ENCODE peak calls at places on chromosomes 1 and 21, in eight cellular contexts. One of them, this sample, is unnamed.

GRCh38 chr1:100457683-100458082 is 80.3 kb upstream of the GPR88 start:
- DNase-seq in ovary: no peak
- DNase-seq in heart right ventricle: no peak
- DNase-seq in colonic mucosa: no peak
- DNase-seq in Panc1: no peak
- DNase-seq in HFF-Myc: no peak
- DNase-seq in OCI-LY7: no peak
- DNase-seq in stomach: no peak
- DNase-seq in this sample: no peak

GRCh38 chr1:87594736-87595383 is 266.2 kb downstream of the LMO4 start:
- DNase-seq in ovary: no peak
- DNase-seq in heart right ventricle: no peak
- DNase-seq in colonic mucosa: peak; percentile 31
- DNase-seq in Panc1: no peak
- DNase-seq in HFF-Myc: no peak
- DNase-seq in OCI-LY7: no peak
- DNase-seq in stomach: no peak
- DNase-seq in this sample: no peak

GRCh38 chr1:31548518-31548898 is 27.8 kb upstream of the TINAGL1 start:
- DNase-seq in ovary: peak; percentile 48
- DNase-seq in heart right ventricle: no peak
- DNase-seq in colonic mucosa: no peak
- DNase-seq in Panc1: no peak
- DNase-seq in HFF-Myc: no peak
- DNase-seq in OCI-LY7: no peak
- DNase-seq in stomach: no peak
- DNase-seq in this sample: no peak

GRCh38 chr1:173417563-173417962 is 59.6 kb upstream of the PRDX6 start:
- DNase-seq in ovary: no peak
- DNase-seq in heart right ventricle: no peak
- DNase-seq in colonic mucosa: no peak
- DNase-seq in Panc1: no peak
- DNase-seq in HFF-Myc: no peak
- DNase-seq in OCI-LY7: peak; percentile 40
- DNase-seq in stomach: no peak
- DNase-seq in this sample: no peak

GRCh38 chr1:156230102-156230501 is 11.9 kb upstream of the BGLAP start:
- DNase-seq in ovary: no peak
- DNase-seq in heart right ventricle: no peak
- DNase-seq in colonic mucosa: no peak
- DNase-seq in Panc1: no peak
- DNase-seq in HFF-Myc: no peak
- DNase-seq in OCI-LY7: no peak
- DNase-seq in stomach: no peak
- DNase-seq in this sample: no peak

GRCh38 chr1:44361478-44361877 is 6.4 kb upstream of the ERI3 start:
- DNase-seq in ovary: no peak
- DNase-seq in heart right ventricle: no peak
- DNase-seq in colonic mucosa: no peak
- DNase-seq in Panc1: no peak
- DNase-seq in HFF-Myc: no peak
- DNase-seq in OCI-LY7: no peak
- DNase-seq in stomach: no peak
- DNase-seq in this sample: no peak

GRCh38 chr1:64006276-64007051 is 197.0 kb upstream of the UBE2U start:
- DNase-seq in ovary: no peak
- DNase-seq in heart right ventricle: no peak
- DNase-seq in colonic mucosa: no peak
- DNase-seq in Panc1: peak; percentile 84
- DNase-seq in HFF-Myc: peak; percentile 49
- DNase-seq in OCI-LY7: no peak
- DNase-seq in stomach: peak; percentile 72
- DNase-seq in this sample: peak; percentile 92

GRCh38 chr1:67980028-67980427 is 70.4 kb downstream of the DIRAS3 start:
- DNase-seq in ovary: no peak
- DNase-seq in heart right ventricle: no peak
- DNase-seq in colonic mucosa: no peak
- DNase-seq in Panc1: no peak
- DNase-seq in HFF-Myc: no peak
- DNase-seq in OCI-LY7: no peak
- DNase-seq in stomach: no peak
- DNase-seq in this sample: no peak

GRCh38 chr1:212039622-212040021 is 4.1 kb downstream of the DTL start:
- DNase-seq in ovary: no peak
- DNase-seq in heart right ventricle: no peak
- DNase-seq in colonic mucosa: no peak
- DNase-seq in Panc1: no peak
- DNase-seq in HFF-Myc: no peak
- DNase-seq in OCI-LY7: no peak
- DNase-seq in stomach: no peak
- DNase-seq in this sample: no peak

GRCh38 chr1:230754831-230755230 is 7.6 kb downstream of the CAPN9 start:
- DNase-seq in ovary: no peak
- DNase-seq in heart right ventricle: peak; percentile 54
- DNase-seq in colonic mucosa: peak; percentile 40
- DNase-seq in Panc1: no peak
- DNase-seq in HFF-Myc: no peak
- DNase-seq in OCI-LY7: no peak
- DNase-seq in stomach: peak; percentile 80
- DNase-seq in this sample: peak; percentile 17

GRCh38 chr1:230752407-230752806 is 5.2 kb downstream of the CAPN9 start:
- DNase-seq in ovary: no peak
- DNase-seq in heart right ventricle: no peak
- DNase-seq in colonic mucosa: peak; percentile 89
- DNase-seq in Panc1: no peak
- DNase-seq in HFF-Myc: no peak
- DNase-seq in OCI-LY7: no peak
- DNase-seq in stomach: peak; percentile 88
- DNase-seq in this sample: peak; percentile 39

GRCh38 chr1:230750986-230751625 is 3.9 kb downstream of the CAPN9 start:
- DNase-seq in ovary: no peak
- DNase-seq in heart right ventricle: no peak
- DNase-seq in colonic mucosa: no peak
- DNase-seq in Panc1: no peak
- DNase-seq in HFF-Myc: no peak
- DNase-seq in OCI-LY7: no peak
- DNase-seq in stomach: no peak
- DNase-seq in this sample: no peak

GRCh38 chr1:230753586-230754251 is 6.5 kb downstream of the CAPN9 start:
- DNase-seq in ovary: peak; percentile 59
- DNase-seq in heart right ventricle: peak; percentile 43
- DNase-seq in colonic mucosa: peak; percentile 72
- DNase-seq in Panc1: no peak
- DNase-seq in HFF-Myc: no peak
- DNase-seq in OCI-LY7: peak; percentile 59
- DNase-seq in stomach: peak; percentile 74
- DNase-seq in this sample: peak; percentile 51

DNA sequence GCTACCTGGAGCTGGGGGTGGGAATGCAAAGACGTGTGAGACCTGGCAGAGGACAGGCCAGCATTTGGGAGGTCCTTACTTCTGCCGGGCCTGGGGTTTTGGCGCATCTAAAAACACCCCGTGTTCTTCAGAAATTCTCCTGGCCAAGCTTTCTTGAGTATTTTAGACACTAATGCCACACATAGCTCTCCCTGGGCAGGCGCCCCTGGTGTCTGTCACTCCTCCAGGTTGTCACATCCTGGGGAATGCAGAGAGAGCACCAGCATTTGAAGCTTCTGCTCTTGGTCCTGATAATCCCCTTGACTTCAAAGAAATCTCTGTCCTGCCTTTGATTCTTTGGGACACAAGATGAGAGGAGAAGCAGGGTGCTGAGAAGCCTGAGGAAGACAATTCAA is 6.0 kb downstream of the CAPN9 start:
- DNase-seq in ovary: no peak
- DNase-seq in heart right ventricle: no peak
- DNase-seq in colonic mucosa: no peak
- DNase-seq in Panc1: no peak
- DNase-seq in HFF-Myc: no peak
- DNase-seq in OCI-LY7: no peak
- DNase-seq in stomach: no peak
- DNase-seq in this sample: no peak
- H3K4me3 ChIP-seq in ovary: no peak overlapping the region
- H3K4me3 ChIP-seq in heart right ventricle: peak overlapping the region; percentile 13
- H3K4me3 ChIP-seq in colonic mucosa: no peak overlapping the region
- H3K4me3 ChIP-seq in Panc1: no peak overlapping the region
- H3K4me3 ChIP-seq in HFF-Myc: no peak overlapping the region
- H3K4me3 ChIP-seq in OCI-LY7: no peak overlapping the region
- H3K4me3 ChIP-seq in stomach: no peak overlapping the region
- H3K4me3 ChIP-seq in this sample: no peak overlapping the region

DNA sequence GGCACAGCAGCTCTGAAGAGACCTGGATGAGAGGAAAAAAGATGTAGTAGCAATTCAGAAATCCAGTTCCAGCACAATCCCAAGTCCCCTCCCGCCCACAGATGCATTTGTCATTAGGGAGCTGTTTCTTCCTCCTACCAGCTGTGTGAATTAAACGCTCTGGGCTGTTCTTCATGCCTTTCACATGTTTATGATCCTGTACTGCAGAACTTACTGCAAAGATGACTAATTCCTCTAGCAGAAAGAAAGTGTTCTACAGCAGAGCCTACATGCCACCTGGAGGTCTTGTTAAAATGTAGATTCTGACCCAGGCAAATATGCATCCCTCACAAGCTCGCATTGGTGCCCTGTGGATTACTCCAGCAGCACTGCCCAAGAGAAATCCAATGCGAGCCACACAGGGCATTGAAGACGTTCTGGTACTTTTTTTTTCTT is 6.5 kb downstream of the ENO1 start:
- DNase-seq in ovary: no peak
- DNase-seq in heart right ventricle: no peak
- DNase-seq in colonic mucosa: no peak
- DNase-seq in Panc1: no peak
- DNase-seq in HFF-Myc: no peak
- DNase-seq in OCI-LY7: no peak
- DNase-seq in stomach: no peak
- DNase-seq in this sample: no peak
- H3K4me3 ChIP-seq in ovary: no peak overlapping the region
- H3K4me3 ChIP-seq in heart right ventricle: no peak overlapping the region
- H3K4me3 ChIP-seq in colonic mucosa: no peak overlapping the region
- H3K4me3 ChIP-seq in Panc1: no peak overlapping the region
- H3K4me3 ChIP-seq in HFF-Myc: no peak overlapping the region
- H3K4me3 ChIP-seq in OCI-LY7: no peak overlapping the region
- H3K4me3 ChIP-seq in stomach: no peak overlapping the region
- H3K4me3 ChIP-seq in this sample: no peak overlapping the region

DNA sequence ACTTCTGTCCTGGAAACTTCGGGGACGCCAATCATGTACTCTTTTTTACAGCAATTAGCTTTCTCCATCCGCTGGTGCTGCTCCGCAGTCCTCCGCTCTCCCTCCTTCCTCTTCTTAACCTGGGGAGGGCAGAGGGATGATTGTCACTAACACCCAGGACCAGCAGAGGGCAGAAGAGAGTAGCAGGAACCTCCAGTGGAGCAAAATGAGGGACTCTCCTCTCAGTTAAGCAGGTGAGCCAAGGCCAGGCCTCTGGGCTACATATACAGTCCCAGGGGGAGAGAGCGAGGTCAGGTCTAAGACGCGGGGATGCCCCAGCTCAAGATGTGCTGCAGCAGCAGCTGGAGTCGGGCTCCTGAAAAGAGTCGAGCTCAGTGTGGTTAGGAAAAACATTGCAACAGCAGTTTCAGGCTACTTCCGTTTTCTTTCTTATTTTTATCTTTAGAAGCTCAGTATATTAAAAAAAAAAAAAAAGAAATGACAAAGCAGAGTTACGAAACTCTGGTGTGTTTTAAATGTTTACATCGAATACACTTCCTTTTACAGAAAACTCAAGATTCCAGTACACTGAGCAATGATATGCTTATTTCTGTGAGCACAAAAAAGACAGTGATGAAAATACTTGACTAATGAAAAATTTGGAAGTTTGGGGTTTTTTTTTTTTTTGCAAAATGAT is 25.7 kb upstream of the NLRP3 start:
- DNase-seq in ovary: peak; percentile 73
- DNase-seq in heart right ventricle: peak; percentile 42
- DNase-seq in colonic mucosa: peak; percentile 88
- DNase-seq in Panc1: peak; percentile 61
- DNase-seq in HFF-Myc: no peak
- DNase-seq in OCI-LY7: peak; percentile 86
- DNase-seq in stomach: peak; percentile 84
- DNase-seq in this sample: peak; percentile 81
- H3K4me3 ChIP-seq in ovary: no peak overlapping the region
- H3K4me3 ChIP-seq in heart right ventricle: peak overlapping the region; percentile 16
- H3K4me3 ChIP-seq in colonic mucosa: no peak overlapping the region
- H3K4me3 ChIP-seq in Panc1: no peak overlapping the region
- H3K4me3 ChIP-seq in HFF-Myc: no peak overlapping the region
- H3K4me3 ChIP-seq in OCI-LY7: no peak overlapping the region
- H3K4me3 ChIP-seq in stomach: no peak overlapping the region
- H3K4me3 ChIP-seq in this sample: no peak overlapping the region

DNA sequence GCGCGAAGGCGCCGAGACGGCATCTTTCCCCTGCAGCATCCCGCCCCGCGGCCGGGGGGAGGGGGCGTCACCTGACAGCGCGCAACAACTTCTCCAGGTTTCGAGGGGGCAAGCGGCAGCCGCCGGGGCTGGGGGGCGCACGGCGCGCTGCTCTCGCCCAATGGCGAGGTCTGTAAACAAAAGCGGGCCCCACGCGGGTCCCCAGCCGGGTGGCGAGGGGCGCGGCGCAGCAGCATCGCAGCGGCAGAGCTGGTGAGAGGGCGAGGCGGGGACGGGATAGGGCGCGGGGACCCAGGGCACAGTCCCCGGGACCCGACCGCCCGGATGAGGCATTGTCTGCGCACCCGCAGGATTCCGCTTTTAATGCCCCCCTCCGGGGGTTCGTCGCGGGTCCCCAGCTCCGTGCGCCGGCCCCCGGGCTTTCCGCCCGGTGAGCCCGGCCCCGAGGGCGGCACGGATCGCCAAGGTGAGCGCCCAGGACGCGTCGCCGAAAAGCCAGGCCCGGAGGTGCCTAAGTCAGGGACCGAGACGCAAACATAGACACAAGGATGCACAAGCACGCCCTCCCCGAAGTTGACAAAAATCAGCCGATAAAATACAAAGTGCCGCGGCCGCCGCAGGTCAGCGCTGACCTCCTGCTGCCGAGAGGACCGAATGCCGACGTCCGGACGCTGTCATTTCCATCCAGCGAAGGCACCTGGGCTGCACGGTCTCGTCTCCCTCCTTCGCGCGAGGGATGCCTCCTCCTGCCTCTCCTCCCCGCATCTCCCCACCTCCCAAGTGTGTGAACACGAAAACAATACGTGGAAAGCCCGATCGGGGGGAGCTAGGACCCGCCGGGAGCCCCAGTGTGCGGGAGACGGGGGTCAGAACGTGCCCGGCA is 101.3 kb upstream of the SOD1 start:
- DNase-seq in ovary: peak; percentile 48
- DNase-seq in heart right ventricle: no peak
- DNase-seq in colonic mucosa: peak; percentile 41
- DNase-seq in Panc1: no peak
- DNase-seq in HFF-Myc: no peak
- DNase-seq in OCI-LY7: peak; percentile 72
- DNase-seq in stomach: no peak
- DNase-seq in this sample: no peak
- H3K4me3 ChIP-seq in ovary: peak overlapping the region; percentile 39
- H3K4me3 ChIP-seq in heart right ventricle: peak overlapping the region; percentile 71
- H3K4me3 ChIP-seq in colonic mucosa: peak overlapping the region; percentile 79
- H3K4me3 ChIP-seq in Panc1: peak overlapping the region; percentile 50
- H3K4me3 ChIP-seq in HFF-Myc: peak overlapping the region; percentile 13
- H3K4me3 ChIP-seq in OCI-LY7: peak overlapping the region; percentile 83
- H3K4me3 ChIP-seq in stomach: peak overlapping the region; percentile 58
- H3K4me3 ChIP-seq in this sample: no peak overlapping the region